ENCODE peak calls at places on chromosome 1, in six cellular contexts. M, L, S, G, O and J are unnamed samples.
A peak's percentile ranks its signal among the peaks of the same experiment; 100 is the strongest.

GRCh38 chr1:33434363-33434750 is 3.5 kb upstream of the PHC2 start:
- DNase-seq in M (no peak), L (no peak), S (no peak), G (no peak), O (no peak), J (no peak)

GRCh38 chr1:116572771-116573170 is 1.9 kb upstream of the CD58 start:
- DNase-seq in M (no peak), L (no peak), S (no peak), G (no peak), O (no peak), J (no peak)

GRCh38 chr1:26744075-26744958 is 43.4 kb upstream of the PIGV start:
- DNase-seq in M (peak; percentile 87), L (peak; percentile 81), S (peak; percentile 76), G (peak; percentile 34), O (peak; percentile 43), J (peak; percentile 61)

GRCh38 chr1:153333902-153334301 is 14.7 kb downstream of the PGLYRP4 start:
- DNase-seq in M (no peak), L (no peak), S (no peak), G (no peak), O (no peak), J (no peak)

GRCh38 chr1:178560871-178561376 is 48.0 kb downstream of the TEX35 start:
- DNase-seq in M (no peak), L (no peak), S (no peak), G (no peak), O (no peak), J (no peak)

GRCh38 chr1:209657918-209658317 is 5.7 kb upstream of the LAMB3 start:
- DNase-seq in M (no peak), L (no peak), S (no peak), G (no peak), O (no peak), J (no peak)

GRCh38 chr1:116130376-116130775 is 19.2 kb downstream of the MAB21L3 start:
- DNase-seq in M (no peak), L (no peak), S (no peak), G (no peak), O (no peak), J (no peak)

GRCh38 chr1:56180806-56181205 is 398.6 kb downstream of the PLPP3 start:
- DNase-seq in M (no peak), L (no peak), S (no peak), G (no peak), O (no peak), J (no peak)

GRCh38 chr1:4586611-4587010 is 67.8 kb upstream of the AJAP1 start:
- DNase-seq in M (no peak), L (no peak), S (no peak), G (no peak), O (no peak), J (no peak)

GRCh38 chr1:18554101-18554500 is 73.4 kb downstream of the KLHDC7A start:
- DNase-seq in M (no peak), L (no peak), S (no peak), G (no peak), O (no peak), J (no peak)

GRCh38 chr1:168510595-168510918 is 33.2 kb downstream of the XCL2 start:
- DNase-seq in M (no peak), L (no peak), S (no peak), G (no peak), O (no peak), J (no peak)

GRCh38 chr1:113675299-113675698 is 84.0 kb downstream of the PHTF1 start:
- DNase-seq in M (no peak), L (no peak), S (no peak), G (no peak), O (no peak), J (no peak)

GRCh38 chr1:19799233-19799876 is 361 bp downstream of the TMCO4 start:
- DNase-seq in M (no peak), L (peak; percentile 74), S (peak; percentile 73), G (peak; percentile 83), O (peak; percentile 68), J (peak; percentile 37)

GRCh38 chr1:158999301-159000069 is 10.2 kb upstream of the IFI16 start:
- DNase-seq in M (peak; percentile 87), L (peak; percentile 94), S (peak; percentile 84), G (no peak), O (peak; percentile 40), J (peak; percentile 63)

GRCh38 chr1:230074762-230075161 is 7.7 kb downstream of the GALNT2 start:
- DNase-seq in M (no peak), L (no peak), S (no peak), G (no peak), O (no peak), J (no peak)

GRCh38 chr1:23638188-23638619 is 53.4 kb upstream of the RPL11 start:
- DNase-seq in M (no peak), L (peak; percentile 72), S (peak; percentile 62), G (no peak), O (no peak), J (no peak)

GRCh38 chr1:167862432-167863076 is 51.4 kb downstream of the ADCY10 start:
- DNase-seq in M (no peak), L (no peak), S (no peak), G (no peak), O (no peak), J (no peak)

GRCh38 chr1:214332950-214333798 is 52.2 kb downstream of the SMYD2 start:
- DNase-seq in M (peak; percentile 51), L (peak; percentile 87), S (peak; percentile 77), G (peak; percentile 72), O (peak; percentile 75), J (peak; percentile 58)

DNA sequence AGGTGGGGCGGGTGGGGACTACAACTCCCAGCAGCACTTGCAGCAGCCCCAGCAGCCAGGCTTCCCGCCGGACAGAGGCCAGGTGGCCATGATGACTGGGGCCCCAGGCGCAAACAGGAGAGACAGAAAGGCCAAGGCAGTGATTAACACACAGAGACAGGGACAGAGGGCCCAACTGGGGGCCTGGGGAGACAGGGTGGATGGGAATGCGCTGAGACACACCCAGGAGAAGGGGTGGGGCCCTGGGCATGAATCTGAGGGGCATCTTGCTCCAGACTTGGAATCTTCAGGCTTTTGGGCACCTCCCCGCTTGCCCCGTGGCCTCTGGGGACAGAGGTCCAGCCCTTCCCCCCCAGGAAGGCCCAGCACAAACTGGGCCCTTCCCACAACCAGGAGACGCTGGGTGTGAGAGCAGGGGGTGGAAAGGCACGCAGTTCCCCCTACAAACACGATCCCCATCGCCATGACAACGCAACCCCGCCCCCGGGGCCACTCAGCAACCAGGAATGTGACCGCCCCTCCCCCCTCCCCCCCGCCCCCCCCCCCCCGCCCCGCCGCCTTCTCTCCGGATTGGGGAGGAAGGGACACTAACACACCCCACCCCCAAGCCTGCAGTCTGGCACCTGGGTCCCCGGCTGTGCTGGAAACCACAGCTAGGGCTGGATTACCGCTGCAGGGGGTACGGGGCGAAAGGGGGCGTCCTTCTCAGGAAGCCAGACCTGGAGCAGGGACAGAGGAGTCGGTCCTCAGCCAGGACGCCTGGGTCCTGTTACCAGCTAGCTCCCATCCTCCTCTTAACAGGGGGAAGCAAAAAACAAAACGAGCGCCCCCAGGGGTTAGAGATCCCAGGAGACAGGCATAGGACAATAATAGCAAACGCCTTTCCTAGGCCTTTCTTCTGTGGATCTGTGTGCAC is 4.5 kb downstream of the HDGF start:
- DNase-seq in M (peak; percentile 88), L (peak; percentile 99), S (peak; percentile 98), G (peak; percentile 91), O (peak; percentile 98), J (peak; percentile 91)
- TF ChIP-seq CTCF in M (no peak), L (peak; percentile 62), S (no peak), G (peak; percentile 46), O (no peak), J (peak; percentile 49)

DNA sequence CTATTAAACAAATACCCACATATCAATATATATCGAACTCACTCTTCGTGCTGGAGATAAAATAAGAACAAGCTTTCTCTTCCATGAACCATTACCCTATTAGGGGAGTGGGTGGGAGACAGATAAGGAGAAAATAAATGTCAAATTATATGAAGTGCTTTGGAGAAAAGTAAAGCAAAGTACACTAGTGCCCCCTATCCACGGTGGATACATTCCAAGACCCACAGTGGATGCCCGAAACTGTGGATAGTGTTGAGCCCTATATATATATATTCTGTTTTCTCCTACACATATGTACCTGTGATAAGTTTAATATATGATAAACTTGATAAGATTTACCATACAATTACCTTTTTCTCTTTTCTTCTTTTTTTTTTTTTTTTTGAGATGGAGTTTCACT is 54.6 kb downstream of the FH start:
- DNase-seq in M (no peak), L (no peak), S (no peak), G (no peak), O (no peak), J (no peak)
- TF ChIP-seq CTCF in M (no peak), L (peak; percentile 62), S (no peak), G (peak; percentile 11), O (no peak), J (peak; percentile 3)

DNA sequence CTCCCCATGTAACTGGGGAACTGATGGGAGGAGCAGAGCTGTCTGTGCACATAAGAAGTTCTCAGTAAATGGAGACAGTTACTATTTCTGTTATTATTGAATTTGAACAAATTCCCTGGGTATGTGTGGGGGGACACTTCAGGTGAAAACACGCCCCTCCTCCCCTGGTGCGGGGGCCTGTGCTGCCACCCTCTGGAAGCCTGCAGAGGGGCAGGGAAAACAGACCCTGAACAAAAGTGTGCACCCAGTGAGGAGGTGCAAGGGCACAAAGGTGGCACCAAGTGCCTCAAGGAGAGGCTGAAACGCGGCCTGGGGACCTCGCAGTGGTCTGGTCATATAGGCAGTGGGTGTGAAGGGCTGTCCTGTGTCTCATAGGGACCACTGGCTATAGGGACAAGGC is 18.2 kb upstream of the NADK start:
- DNase-seq in M (no peak), L (no peak), S (no peak), G (no peak), O (no peak), J (no peak)
- TF ChIP-seq CTCF in M (no peak), L (peak; percentile 60), S (peak; percentile 6), G (no peak), O (no peak), J (peak; percentile 31)

GRCh38 chr1:17197696-17198095 is 7.2 kb upstream of the PADI1 start:
- DNase-seq in M (no peak), L (peak; percentile 39), S (peak; percentile 20), G (no peak), O (no peak), J (no peak)

GRCh38 chr1:17200246-17200645 is 4.7 kb upstream of the PADI1 start:
- DNase-seq in M (no peak), L (no peak), S (no peak), G (no peak), O (no peak), J (no peak)

GRCh38 chr1:17198476-17199258 is 6.3 kb upstream of the PADI1 start:
- DNase-seq in M (no peak), L (peak; percentile 37), S (peak; percentile 19), G (no peak), O (no peak), J (no peak)

GRCh38 chr1:17200756-17201155 is 4.2 kb upstream of the PADI1 start:
- DNase-seq in M (no peak), L (peak; percentile 29), S (no peak), G (no peak), O (no peak), J (no peak)

DNA sequence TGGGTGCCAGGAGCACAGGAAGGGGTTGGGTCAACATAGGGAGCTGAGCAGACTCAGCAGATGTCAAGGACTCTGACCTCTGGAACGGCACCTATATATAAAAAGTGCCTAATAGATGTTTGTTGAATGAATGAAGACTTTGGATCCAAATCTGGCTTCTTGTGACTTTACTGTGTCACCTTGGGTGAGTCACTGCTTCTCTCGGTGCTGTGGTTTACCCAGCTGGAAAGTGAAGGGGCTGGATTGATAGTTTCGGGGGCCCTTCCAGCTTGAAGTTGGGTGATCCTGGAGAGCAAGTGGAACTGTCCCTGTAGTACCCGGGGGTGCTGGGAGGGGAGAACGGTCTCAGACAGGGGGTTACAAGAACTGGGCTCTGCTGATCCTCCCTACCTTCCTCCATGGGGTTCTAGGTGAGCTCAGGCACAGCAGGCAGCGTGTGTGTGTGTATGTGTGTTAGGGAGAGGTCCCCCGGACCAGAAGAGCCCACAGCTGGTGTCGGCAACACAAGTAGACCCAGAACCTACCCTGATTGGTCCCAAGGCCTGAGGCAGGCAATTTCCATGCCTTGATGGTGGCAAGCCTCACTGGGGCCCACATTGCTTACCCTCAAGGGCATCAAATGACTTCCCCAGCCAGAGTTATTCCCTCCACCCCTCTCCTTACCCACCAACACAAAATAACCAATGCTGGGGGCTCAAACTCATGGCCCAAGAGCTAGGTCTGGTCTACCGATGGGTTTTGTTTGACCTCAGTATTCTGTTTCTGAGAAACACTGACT is 5.5 kb upstream of the PADI1 start:
- DNase-seq in M (peak; percentile 5), L (no peak), S (peak; percentile 21), G (no peak), O (no peak), J (no peak)
- TF ChIP-seq CTCF in M (no peak), L (no peak), S (no peak), G (no peak), O (no peak), J (no peak)